ENCODE peak calls at places on chromosomes 11 and 22, in nine cellular contexts. Y, V, J, O, X, Z, P, D and M are unnamed samples.

GRCh38 chr11:3232956-3233355 is 739 bp upstream of the MRGPRE start:
- DNase-seq in Y (no peak), V (no peak), J (no peak), O (no peak), X (no peak), Z (no peak), P (no peak), D (no peak), M (no peak)

GRCh38 chr22:24514241-24515024 is 19.3 kb downstream of the UPB1 start:
- DNase-seq in Y (no peak), V (peak), J (no peak), O (no peak), X (no peak), Z (peak), P (no peak), D (no peak), M (no peak)

GRCh38 chr22:29342177-29342576 is 26.7 kb upstream of the RASL10A start:
- DNase-seq in Y (no peak), V (no peak), J (no peak), O (no peak), X (no peak), Z (no peak), P (no peak), D (no peak), M (no peak)

GRCh38 chr11:91396243-91397133 is 828.1 kb upstream of the FAT3 start:
- DNase-seq in Y (no peak), V (no peak), J (no peak), O (no peak), X (peak), Z (no peak), P (no peak), D (no peak), M (no peak)

GRCh38 chr22:19691721-19692341 is 22.5 kb upstream of the SEPTIN5 start:
- DNase-seq in Y (no peak), V (no peak), J (no peak), O (no peak), X (peak), Z (no peak), P (no peak), D (peak), M (no peak)

GRCh38 chr22:20038574-20038973 is 17.7 kb downstream of the TANGO2 start:
- DNase-seq in Y (no peak), V (no peak), J (no peak), O (no peak), X (no peak), Z (no peak), P (no peak), D (no peak), M (no peak)

GRCh38 chr11:66693356-66694055 is 15.8 kb upstream of the RBM4B start:
- DNase-seq in Y (no peak), V (no peak), J (no peak), O (no peak), X (no peak), Z (no peak), P (no peak), D (no peak), M (no peak)

GRCh38 chr22:37358917-37359316 is 68.4 kb downstream of the ELFN2 start:
- DNase-seq in Y (no peak), V (no peak), J (no peak), O (no peak), X (no peak), Z (no peak), P (no peak), D (no peak), M (no peak)

GRCh38 chr11:7667460-7667859 is 5.8 kb downstream of the CYB5R2 start:
- DNase-seq in Y (no peak), V (no peak), J (no peak), O (no peak), X (no peak), Z (no peak), P (no peak), D (no peak), M (peak)

GRCh38 chr11:96219981-96220623 is 122.9 kb downstream of the MAML2 start:
- DNase-seq in Y (no peak), V (no peak), J (peak), O (no peak), X (no peak), Z (no peak), P (no peak), D (no peak), M (no peak)

GRCh38 chr22:49366437-49366836 is 461.2 kb downstream of the BRD1 start:
- DNase-seq in Y (peak), V (no peak), J (no peak), O (no peak), X (no peak), Z (no peak), P (no peak), D (no peak), M (no peak)

GRCh38 chr22:30452861-30453260 is 19.0 kb downstream of the SEC14L3 start:
- DNase-seq in Y (no peak), V (no peak), J (no peak), O (no peak), X (no peak), Z (no peak), P (no peak), D (no peak), M (no peak)

GRCh38 chr11:18671246-18671645 is 27.3 kb upstream of the TMEM86A start:
- DNase-seq in Y (no peak), V (no peak), J (no peak), O (no peak), X (no peak), Z (no peak), P (no peak), D (no peak), M (no peak)

GRCh38 chr11:48103621-48104561 is 112.7 kb upstream of the OR4B1 start:
- DNase-seq in Y (no peak), V (peak), J (no peak), O (no peak), X (peak), Z (no peak), P (no peak), D (no peak), M (peak)

GRCh38 chr22:22705328-22706100 is 61.1 kb downstream of the GGTLC2 start:
- DNase-seq in Y (no peak), V (no peak), J (no peak), O (no peak), X (no peak), Z (no peak), P (no peak), D (no peak), M (peak)

GRCh38 chr11:2888266-2888968 is 2.8 kb upstream of the CDKN1C start:
- DNase-seq in Y (peak), V (peak), J (peak), O (peak), X (peak), Z (peak), P (peak), D (peak), M (peak)

GRCh38 chr22:46660604-46661201 is 40.5 kb downstream of the GRAMD4 start:
- DNase-seq in Y (no peak), V (peak), J (no peak), O (no peak), X (no peak), Z (peak), P (no peak), D (no peak), M (no peak)

GRCh38 chr11:66476841-66477251 is 3.4 kb upstream of the DPP3 start:
- DNase-seq in Y (no peak), V (no peak), J (no peak), O (no peak), X (no peak), Z (no peak), P (no peak), D (no peak), M (no peak)

GRCh38 chr11:1928891-1929541 is 9.5 kb downstream of the TNNT3 start:
- DNase-seq in Y (no peak), V (no peak), J (no peak), O (no peak), X (no peak), Z (no peak), P (no peak), D (no peak), M (no peak)

GRCh38 chr11:24064309-24064903 is 432.4 kb upstream of the LUZP2 start:
- DNase-seq in Y (no peak), V (no peak), J (no peak), O (no peak), X (peak), Z (no peak), P (no peak), D (no peak), M (no peak)

GRCh38 chr11:27910186-27910941 is 197.6 kb downstream of the KIF18A start:
- DNase-seq in Y (no peak), V (no peak), J (no peak), O (no peak), X (peak), Z (no peak), P (no peak), D (no peak), M (no peak)

GRCh38 chr11:86639172-86639571 is 33.2 kb downstream of the ME3 start:
- DNase-seq in Y (no peak), V (no peak), J (no peak), O (no peak), X (no peak), Z (no peak), P (no peak), D (no peak), M (no peak)

GRCh38 chr11:86251285-86251830 is 6.8 kb downstream of the EED start:
- DNase-seq in Y (no peak), V (no peak), J (no peak), O (no peak), X (no peak), Z (no peak), P (no peak), D (no peak), M (no peak)

GRCh38 chr11:35420371-35420770 is 1.0 kb upstream of the SLC1A2 start:
- DNase-seq in Y (no peak), V (no peak), J (no peak), O (no peak), X (peak), Z (peak), P (no peak), D (no peak), M (no peak)

GRCh38 chr22:29994941-29995340 is 85.3 kb upstream of the HORMAD2 start:
- DNase-seq in Y (no peak), V (peak), J (no peak), O (no peak), X (peak), Z (no peak), P (no peak), D (no peak), M (no peak)

GRCh38 chr11:130371004-130371590 is 56.4 kb upstream of the ZBTB44 start:
- DNase-seq in Y (no peak), V (no peak), J (no peak), O (no peak), X (no peak), Z (no peak), P (no peak), D (no peak), M (no peak)
- H3K27ac ChIP-seq in Y (no peak), V (no peak), J (no peak), O (no peak), X (no peak), Z (no peak), P (no peak), D (no peak), M (no peak)

GRCh38 chr11:117631336-117632090 is 165.5 kb downstream of the DSCAML1 start:
- DNase-seq in Y (no peak), V (no peak), J (no peak), O (no peak), X (no peak), Z (no peak), P (no peak), D (no peak), M (no peak)
- TF ChIP-seq CTCF in Y (no peak), V (no peak), J (no peak), O (no peak), X (no peak), Z (no peak), P (no peak), D (no peak), M (no peak)

GRCh38 chr11:78218707-78219492 is 30.2 kb downstream of the USP35 start:
- DNase-seq in Y (peak), V (no peak), J (no peak), O (no peak), X (no peak), Z (no peak), P (peak), D (no peak), M (peak)
- H3K27ac ChIP-seq in Y (no peak), V (no peak), J (no peak), O (no peak), X (no peak), Z (no peak), P (no peak), D (no peak), M (no peak)

DNA sequence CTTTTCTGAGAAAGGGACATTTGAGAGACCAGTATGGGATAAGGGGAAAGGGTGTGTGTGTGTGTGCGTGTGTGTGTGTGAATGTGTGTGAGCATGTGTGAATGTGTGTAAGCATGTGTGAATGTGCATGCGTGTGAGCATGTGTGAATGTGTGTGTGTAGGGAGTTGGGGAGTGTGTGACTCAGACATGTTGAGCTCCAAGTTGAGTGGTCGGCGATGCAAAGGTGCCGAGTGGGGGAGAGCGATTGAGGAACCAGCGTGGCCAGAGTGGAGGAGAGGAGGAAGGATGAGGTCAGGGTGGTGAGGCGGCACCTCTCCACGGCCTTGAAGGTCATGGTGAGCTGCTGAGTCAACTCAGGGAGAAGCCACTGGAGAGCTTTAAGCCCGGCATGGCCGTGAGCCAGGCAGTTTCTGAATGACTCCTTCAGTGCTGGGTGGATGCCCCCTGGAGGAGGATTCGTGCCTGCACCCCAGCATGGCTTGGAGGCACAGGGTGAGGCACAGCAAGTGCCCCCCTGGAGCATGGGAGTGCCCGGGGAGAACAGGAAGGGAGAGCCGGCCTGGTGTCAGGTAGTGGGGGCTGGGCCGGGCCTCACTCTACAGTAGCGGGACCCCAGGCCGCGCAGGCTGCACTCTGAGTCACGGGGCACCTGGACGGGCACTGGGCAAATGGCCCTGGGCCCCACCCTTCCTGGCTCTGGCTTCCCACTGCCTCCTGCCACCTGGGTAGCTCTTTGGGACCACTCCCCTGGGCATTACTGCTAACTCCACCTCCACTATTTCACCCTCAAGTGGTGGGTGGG is 8.2 kb upstream of the CCDC88B start:
- DNase-seq in Y (no peak), V (peak), J (peak), O (peak), X (peak), Z (peak), P (peak), D (no peak), M (no peak)
- TF ChIP-seq CTCF in Y (peak), V (peak), J (peak), O (peak), X (peak), Z (peak), P (no peak), D (no peak), M (no peak)

DNA sequence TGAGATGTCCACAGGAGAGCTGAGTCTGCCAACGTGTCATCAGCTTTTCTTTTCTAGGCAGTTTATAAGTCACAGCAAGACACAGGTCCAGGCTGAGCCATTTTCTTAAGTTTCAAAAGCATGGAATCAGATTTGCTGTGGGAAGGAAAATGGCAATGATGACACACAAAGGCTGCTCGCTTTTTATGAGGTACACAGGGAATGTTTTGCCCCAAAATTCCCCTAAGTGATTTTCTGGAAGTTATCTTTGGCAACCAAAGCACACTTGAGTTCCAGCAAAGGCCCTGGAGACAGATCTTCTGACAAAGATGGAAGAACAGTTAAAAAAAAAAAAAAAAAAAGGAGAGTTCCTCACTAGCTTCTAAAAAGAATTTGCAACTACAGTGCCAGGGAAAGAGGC is 260.9 kb downstream of the LARGE1 start:
- DNase-seq in Y (no peak), V (no peak), J (peak), O (no peak), X (peak), Z (no peak), P (peak), D (no peak), M (no peak)
- H3K27ac ChIP-seq in Y (peak), V (no peak), J (no peak), O (no peak), X (no peak), Z (no peak), P (peak), D (peak), M (no peak)

DNA sequence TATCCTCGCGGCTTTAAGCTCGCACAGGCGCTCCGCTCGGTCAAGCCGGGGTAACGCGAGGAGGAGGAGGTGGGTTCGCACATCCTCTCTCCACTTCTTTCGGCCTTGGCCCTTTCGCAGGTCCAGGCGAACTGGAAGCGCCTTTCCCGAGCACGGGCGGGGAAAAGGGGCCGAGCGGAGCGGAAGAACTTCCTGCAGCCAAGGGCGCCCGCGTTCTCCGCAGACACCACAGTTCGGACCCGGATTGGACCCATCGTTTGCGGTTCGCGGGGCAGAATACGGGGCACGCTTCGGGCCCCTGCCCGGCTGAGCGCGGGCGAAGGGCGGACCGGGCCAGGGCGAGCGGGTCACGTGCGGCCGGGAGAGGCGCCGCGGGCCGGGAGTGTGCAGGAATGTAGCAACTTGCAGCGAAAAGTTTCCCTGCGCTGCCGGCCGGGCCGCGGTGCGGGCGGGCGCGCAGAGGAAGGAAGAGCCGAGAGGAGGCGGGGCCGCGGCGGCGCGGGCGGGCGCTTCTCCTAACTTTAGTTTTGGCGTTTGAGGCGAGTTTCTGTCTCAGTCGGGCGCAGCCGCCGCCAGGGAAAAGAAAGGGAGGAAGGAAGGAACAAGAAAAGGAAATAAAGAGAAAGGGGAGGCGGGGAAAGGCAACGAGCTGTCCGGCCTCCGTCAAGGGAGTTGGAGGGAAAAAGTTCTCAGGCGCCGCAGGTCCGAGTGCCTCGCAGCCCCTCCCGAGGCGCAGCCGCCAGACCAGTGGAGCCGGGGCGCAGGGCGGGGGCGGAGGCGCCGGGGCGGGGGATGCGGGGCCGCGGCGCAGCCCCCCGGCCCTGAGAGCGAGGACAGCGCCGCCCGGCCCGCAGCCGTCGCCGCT is at the start of gene YAP1:
- DNase-seq in Y (peak), V (peak), J (peak), O (peak), X (peak), Z (peak), P (peak), D (peak), M (peak)
- TF ChIP-seq CTCF in Y (no peak), V (no peak), J (peak), O (no peak), X (no peak), Z (no peak), P (no peak), D (no peak), M (no peak)

GRCh38 chr11:68912254-68912653 is 8.6 kb downstream of the IGHMBP2 start:
- DNase-seq in Y (no peak), V (no peak), J (no peak), O (no peak), X (peak), Z (no peak), P (no peak), D (no peak), M (no peak)
- H3K27ac ChIP-seq in Y (no peak), V (no peak), J (no peak), O (no peak), X (no peak), Z (no peak), P (no peak), D (no peak), M (no peak)

GRCh38 chr11:61556621-61557020 is 24.3 kb downstream of the SYT7 start:
- DNase-seq in Y (no peak), V (no peak), J (no peak), O (no peak), X (no peak), Z (no peak), P (no peak), D (no peak), M (no peak)

GRCh38 chr11:61553373-61554171 is 27.3 kb downstream of the SYT7 start:
- DNase-seq in Y (no peak), V (no peak), J (no peak), O (no peak), X (no peak), Z (no peak), P (no peak), D (no peak), M (no peak)

GRCh38 chr11:61555978-61556377 is 24.9 kb downstream of the SYT7 start:
- DNase-seq in Y (no peak), V (no peak), J (no peak), O (no peak), X (no peak), Z (no peak), P (no peak), D (no peak), M (no peak)

GRCh38 chr11:61554172-61554988 is 26.5 kb downstream of the SYT7 start:
- DNase-seq in Y (no peak), V (no peak), J (no peak), O (no peak), X (no peak), Z (no peak), P (no peak), D (no peak), M (no peak)

GRCh38 chr11:61555051-61555969 is 25.6 kb downstream of the SYT7 start:
- DNase-seq in Y (no peak), V (no peak), J (no peak), O (no peak), X (no peak), Z (no peak), P (no peak), D (no peak), M (no peak)
- TF ChIP-seq CTCF in Y (no peak), V (no peak), J (no peak), O (no peak), X (no peak), Z (no peak), P (no peak), D (no peak), M (no peak)